ENCODE peak calls at places on chromosomes 4 and X, in five cellular contexts. Q, H, P, X and Z are unnamed samples.

GRCh38 chr4:38753021-38753806 is 29.6 kb downstream of the TLR10 start:
- DNase-seq in P (peak), H (peak), Q (peak), X (no peak), Z (no peak)

GRCh38 chrX:68676340-68676739 is 28.9 kb downstream of the STARD8 start:
- DNase-seq in X (no peak), Q (no peak), H (no peak), P (no peak), Z (no peak)

GRCh38 chr4:123952530-123953274 is 556.1 kb downstream of the SPRY1 start:
- DNase-seq in Q (no peak), H (no peak), X (no peak), P (no peak), Z (no peak)

GRCh38 chr4:71300964-71301363 is 37.9 kb upstream of the SLC4A4 start:
- DNase-seq in H (no peak), X (no peak), Q (no peak), P (no peak), Z (no peak)

GRCh38 chr4:176988226-176988625 is 195.5 kb upstream of the VEGFC start:
- DNase-seq in X (no peak), Q (no peak), P (peak), H (peak), Z (peak)

GRCh38 chr4:53151489-53151788 is 214.4 kb downstream of the SCFD2 start:
- DNase-seq in X (no peak), Q (no peak), H (no peak), P (no peak), Z (no peak)

GRCh38 chr4:164935363-164935762 is 42.1 kb downstream of the TRIM61 start:
- DNase-seq in H (peak), P (no peak), Q (peak), X (no peak), Z (no peak)

GRCh38 chrX:154840856-154841255 is 6.4 kb upstream of the SMIM9 start:
- DNase-seq in H (peak), X (no peak), P (peak), Q (peak), Z (peak)

GRCh38 chr4:65968873-65969272 is 298.6 kb upstream of the EPHA5 start:
- DNase-seq in X (no peak), P (peak), Q (no peak), H (no peak), Z (no peak)

GRCh38 chr4:135775909-135776308 is 1574.3 kb upstream of the PABPC4L start:
- DNase-seq in X (no peak), P (no peak), H (no peak), Q (no peak), Z (no peak)

GRCh38 chr4:168486961-168487820 is 6.9 kb upstream of the DDX60L start:
- DNase-seq in H (peak), Q (no peak), X (no peak), P (peak), Z (no peak)

GRCh38 chrX:104742345-104742744 is 176.3 kb downstream of the IL1RAPL2 start:
- DNase-seq in H (no peak), P (peak), X (no peak), Q (no peak), Z (no peak)

GRCh38 chrX:123188081-123188480 is 4.0 kb downstream of the GRIA3 start:
- DNase-seq in Q (no peak), H (no peak), X (no peak), P (no peak), Z (no peak)

GRCh38 chrX:129545408-129545807 is 5.3 kb downstream of the OCRL start:
- DNase-seq in Q (no peak), H (no peak), P (no peak), X (no peak), Z (no peak)

GRCh38 chr4:173415885-173416658 is 17.2 kb upstream of the SCRG1 start:
- DNase-seq in X (no peak), H (no peak), Q (no peak), P (no peak), Z (no peak)

GRCh38 chr4:24321151-24321550 is 263.2 kb downstream of the DHX15 start:
- DNase-seq in Q (no peak), P (no peak), X (no peak), H (no peak), Z (no peak)

GRCh38 chr4:22345678-22346077 is 170.2 kb downstream of the ADGRA3 start:
- DNase-seq in Q (no peak), P (no peak), X (no peak), H (no peak), Z (no peak)

GRCh38 chr4:40734497-40734896 is 15.3 kb upstream of the NSUN7 start:
- DNase-seq in P (no peak), Q (no peak), X (no peak), H (no peak), Z (no peak)

GRCh38 chr4:122911588-122911987 is 10.8 kb downstream of the NUDT6 start:
- DNase-seq in X (no peak), H (no peak), P (no peak), Q (no peak), Z (no peak)

GRCh38 chr4:119690871-119691270 is 62.3 kb upstream of the PDE5A start:
- DNase-seq in Q (no peak), H (no peak), X (no peak), P (peak), Z (no peak)

GRCh38 chrX:136488706-136489105 is 959 bp downstream of the BRS3 start:
- DNase-seq in X (no peak), H (no peak), Q (no peak), P (no peak), Z (no peak)

GRCh38 chr4:46839128-46839527 is 69.9 kb downstream of the COX7B2 start:
- DNase-seq in H (no peak), X (no peak), P (no peak), Q (no peak), Z (no peak)

GRCh38 chr4:7062816-7063215 is 5.0 kb downstream of the GRPEL1 start:
- DNase-seq in H (no peak), Q (no peak), X (no peak), P (no peak), Z (no peak)

GRCh38 chr4:38290360-38290759 is 330.2 kb downstream of the PTTG2 start:
- DNase-seq in H (no peak), P (no peak), Q (no peak), X (no peak), Z (peak)